ENCODE peak calls at places on chromosomes 1 and 21, in four cellular contexts. Z, Q, U and B are unnamed samples.

GRCh38 chr1:60108223-60108622 is 34.7 kb upstream of the C1orf87 start:
- DNase-seq in Z (no peak), Q (no peak), U (no peak), B (no peak)

GRCh38 chr1:224106568-224107281 is 7.2 kb upstream of the FBXO28 start:
- DNase-seq in Z (peak), Q (no peak), U (peak), B (no peak)

GRCh38 chr1:22749919-22750670 is 39.5 kb downstream of the EPHB2 start:
- DNase-seq in Z (no peak), Q (no peak), U (no peak), B (peak)

GRCh38 chr21:18030248-18030647 is 211.1 kb upstream of the C21orf91 start:
- DNase-seq in Z (no peak), Q (no peak), U (no peak), B (no peak)

GRCh38 chr21:39474545-39474944 is 22.8 kb downstream of the SH3BGR start:
- DNase-seq in Z (no peak), Q (no peak), U (no peak), B (no peak)

GRCh38 chr1:21924503-21925005 is 12.6 kb downstream of the HSPG2 start:
- DNase-seq in Z (no peak), Q (no peak), U (no peak), B (no peak)

GRCh38 chr1:226261818-226262217 is 38.4 kb downstream of the MIXL1 start:
- DNase-seq in Z (no peak), Q (no peak), U (no peak), B (no peak)

GRCh38 chr1:102699524-102699923 is 408.8 kb downstream of the COL11A1 start:
- DNase-seq in Z (no peak), Q (no peak), U (no peak), B (no peak)

GRCh38 chr1:29332204-29332603 is 95.9 kb downstream of the PTPRU start:
- DNase-seq in Z (peak), Q (peak), U (peak), B (no peak)

GRCh38 chr1:171780583-171781166 is 785 bp upstream of the METTL13 start:
- DNase-seq in Z (no peak), Q (no peak), U (no peak), B (no peak)

GRCh38 chr21:40689816-40690215 is 157.1 kb downstream of the DSCAM start:
- DNase-seq in Z (no peak), Q (no peak), U (no peak), B (no peak)

GRCh38 chr1:78091886-78092285 is 46.1 kb downstream of the GIPC2 start:
- DNase-seq in Z (no peak), Q (no peak), U (no peak), B (no peak)

GRCh38 chr1:101237229-101237837 is 514 bp downstream of the S1PR1 start:
- DNase-seq in Z (no peak), Q (no peak), U (no peak), B (peak)

GRCh38 chr1:206719169-206719839 is 34.6 kb downstream of the MAPKAPK2 start:
- DNase-seq in Z (no peak), Q (no peak), U (no peak), B (no peak)

GRCh38 chr1:25247829-25248754 is 838 bp upstream of the RSRP1 start:
- DNase-seq in Z (no peak), Q (no peak), U (no peak), B (no peak)

GRCh38 chr1:22895357-22895756 is 77.3 kb downstream of the LACTBL1 start:
- DNase-seq in Z (no peak), Q (no peak), U (no peak), B (no peak)

GRCh38 chr1:65020774-65021173 is 54.4 kb upstream of the JAK1 start:
- DNase-seq in Z (peak), Q (no peak), U (no peak), B (no peak)

GRCh38 chr1:180854001-180854400 is 58.7 kb upstream of the KIAA1614 start:
- DNase-seq in Z (no peak), Q (no peak), U (no peak), B (no peak)

GRCh38 chr1:58214674-58215073 is 331.9 kb downstream of the OMA1 start:
- DNase-seq in Z (no peak), Q (no peak), U (no peak), B (no peak)

GRCh38 chr1:234240680-234241079 is 132.6 kb upstream of the COA6 start:
- DNase-seq in Z (no peak), Q (no peak), U (no peak), B (no peak)

GRCh38 chr1:156281281-156282142 is 1.1 kb downstream of the SMG5 start:
- DNase-seq in Z (peak), Q (peak), U (no peak), B (no peak)

GRCh38 chr1:169795687-169796086 is 980 bp upstream of the METTL18 start:
- DNase-seq in Z (no peak), Q (no peak), U (no peak), B (no peak)

GRCh38 chr1:1337793-1338147 is 6.7 kb downstream of the TAS1R3 start:
- DNase-seq in Z (no peak), Q (peak), U (peak), B (no peak)

GRCh38 chr1:155177918-155178281 is 4.3 kb downstream of the TRIM46 start:
- DNase-seq in Z (no peak), Q (no peak), U (no peak), B (no peak)

GRCh38 chr1:31669786-31670582 is 25.3 kb upstream of the PEF1 start:
- DNase-seq in Z (no peak), Q (peak), U (no peak), B (no peak)

GRCh38 chr1:43444827-43445225 is 8.9 kb downstream of the HYI start:
- DNase-seq in Z (no peak), Q (peak), U (no peak), B (no peak)
- TF ChIP-seq TCF7 in Z (no peak), Q (no peak), U (no peak), B (no peak)

DNA sequence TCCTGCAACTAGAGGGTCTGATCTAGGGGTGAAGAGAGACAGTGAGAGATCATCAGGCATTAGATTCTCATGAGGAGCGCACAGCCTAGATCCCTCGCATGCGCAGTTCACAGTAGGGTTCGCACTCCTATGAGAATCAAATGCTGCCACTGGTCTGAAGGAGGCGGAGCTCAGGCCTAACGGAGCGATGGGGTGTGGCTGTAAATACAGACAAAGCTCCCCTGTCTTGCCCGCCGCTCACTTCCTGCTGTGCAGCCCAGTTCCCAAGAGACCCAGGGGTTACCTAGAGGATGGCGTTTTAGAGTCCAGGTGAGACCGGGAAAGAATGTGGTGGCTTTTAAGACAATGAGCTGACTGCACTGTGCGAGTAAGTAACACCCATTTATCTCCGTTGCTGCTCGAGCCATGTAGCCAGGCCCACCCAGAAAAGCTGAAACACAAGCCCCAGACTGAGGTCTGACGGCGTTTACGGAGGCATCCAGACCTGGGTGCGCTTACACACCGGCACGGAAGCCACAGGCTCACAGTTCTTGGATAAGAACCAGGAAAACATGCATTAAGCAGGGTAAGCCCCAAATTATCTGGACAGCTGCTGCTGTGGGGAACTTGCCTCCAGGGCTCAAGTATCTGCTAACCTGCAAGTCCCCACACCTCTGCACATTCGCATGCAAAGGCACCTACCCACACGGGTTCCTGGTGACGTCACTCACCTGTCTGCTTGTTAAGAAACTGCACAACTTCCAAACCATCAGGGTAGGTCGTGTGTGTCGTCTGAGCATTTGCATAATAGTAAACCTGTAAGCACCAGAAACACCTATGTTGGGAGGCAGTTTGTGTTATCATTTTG is 12.5 kb downstream of the TCP10L start:
- DNase-seq in Z (peak), Q (no peak), U (no peak), B (no peak)
- TF ChIP-seq ATF2 in Z (no peak), Q (no peak), U (no peak), B (no peak)

DNA sequence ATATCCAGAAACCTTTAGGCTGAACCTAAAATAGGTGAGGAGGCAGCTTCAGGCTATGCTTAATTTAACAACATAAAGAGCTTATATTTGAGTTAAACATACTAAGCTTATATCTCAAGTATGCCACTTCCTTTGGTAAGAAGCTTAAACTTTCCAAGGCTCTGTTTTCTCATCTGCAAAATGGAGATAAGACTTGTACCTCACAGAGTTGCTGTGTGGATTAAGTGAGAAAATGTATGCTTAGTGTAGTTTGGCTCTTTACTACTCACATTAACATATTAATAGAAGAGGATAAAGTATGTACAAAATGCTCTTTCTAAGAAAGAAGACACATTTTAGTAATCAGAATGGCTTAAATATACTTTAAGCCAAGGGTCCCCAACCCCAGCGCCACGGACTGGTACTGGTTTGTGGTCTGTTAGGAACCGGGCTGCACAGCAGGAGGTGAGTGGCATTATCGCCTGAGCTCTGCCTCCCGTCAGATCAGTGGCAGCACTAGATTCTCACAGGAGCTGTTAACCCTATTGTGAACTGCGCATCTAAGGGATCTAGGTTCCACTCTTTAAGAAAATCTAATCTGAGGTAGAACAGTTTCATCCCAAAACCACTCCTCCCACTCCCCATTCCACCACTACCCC is 77.2 kb downstream of the HS2ST1 start:
- DNase-seq in Z (no peak), Q (no peak), U (peak), B (no peak)
- TF ChIP-seq TCF7 in Z (no peak), Q (no peak), U (no peak), B (no peak)

GRCh38 chr1:197618065-197618464 is 157.2 kb downstream of the DENND1B start:
- DNase-seq in Z (peak), Q (no peak), U (no peak), B (no peak)

GRCh38 chr1:197622371-197622770 is 152.9 kb downstream of the DENND1B start:
- DNase-seq in Z (no peak), Q (no peak), U (no peak), B (no peak)

GRCh38 chr1:197619008-197619640 is 156.2 kb downstream of the DENND1B start:
- DNase-seq in Z (peak), Q (no peak), U (no peak), B (no peak)

GRCh38 chr1:197620660-197621273 is 154.5 kb downstream of the DENND1B start:
- DNase-seq in Z (peak), Q (no peak), U (no peak), B (no peak)

GRCh38 chr1:197621761-197622160 is 153.5 kb downstream of the DENND1B start:
- DNase-seq in Z (no peak), Q (no peak), U (no peak), B (no peak)
- TF ChIP-seq ATF2 in Z (no peak), Q (no peak), U (no peak), B (no peak)

DNA sequence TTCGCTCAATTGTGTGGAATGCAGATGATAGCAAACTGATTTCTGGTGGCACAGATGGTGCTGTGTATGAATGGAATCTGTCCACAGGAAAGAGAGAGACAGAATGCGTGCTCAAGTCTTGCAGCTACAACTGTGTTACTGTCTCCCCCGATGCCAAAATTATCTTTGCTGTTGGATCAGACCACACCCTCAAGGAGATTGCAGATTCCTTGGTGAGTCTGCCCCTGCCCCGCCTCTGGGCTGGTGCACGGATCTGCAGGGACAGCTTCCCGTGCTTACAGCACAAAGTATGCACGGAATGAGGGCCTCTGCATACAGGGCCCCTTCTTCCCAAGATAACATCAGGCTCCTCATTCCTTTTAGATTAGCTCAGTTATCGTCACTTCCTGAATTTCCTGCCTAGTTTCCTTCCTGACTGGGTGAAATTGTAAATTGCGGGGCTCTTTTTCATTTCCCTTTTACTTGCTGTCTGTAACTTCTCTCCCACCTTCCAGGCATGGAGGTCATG is 34.6 kb downstream of the CFAP57 start:
- DNase-seq in Z (peak), Q (no peak), U (peak), B (no peak)
- TF ChIP-seq TCF7 in Z (peak), Q (no peak), U (no peak), B (no peak)

DNA sequence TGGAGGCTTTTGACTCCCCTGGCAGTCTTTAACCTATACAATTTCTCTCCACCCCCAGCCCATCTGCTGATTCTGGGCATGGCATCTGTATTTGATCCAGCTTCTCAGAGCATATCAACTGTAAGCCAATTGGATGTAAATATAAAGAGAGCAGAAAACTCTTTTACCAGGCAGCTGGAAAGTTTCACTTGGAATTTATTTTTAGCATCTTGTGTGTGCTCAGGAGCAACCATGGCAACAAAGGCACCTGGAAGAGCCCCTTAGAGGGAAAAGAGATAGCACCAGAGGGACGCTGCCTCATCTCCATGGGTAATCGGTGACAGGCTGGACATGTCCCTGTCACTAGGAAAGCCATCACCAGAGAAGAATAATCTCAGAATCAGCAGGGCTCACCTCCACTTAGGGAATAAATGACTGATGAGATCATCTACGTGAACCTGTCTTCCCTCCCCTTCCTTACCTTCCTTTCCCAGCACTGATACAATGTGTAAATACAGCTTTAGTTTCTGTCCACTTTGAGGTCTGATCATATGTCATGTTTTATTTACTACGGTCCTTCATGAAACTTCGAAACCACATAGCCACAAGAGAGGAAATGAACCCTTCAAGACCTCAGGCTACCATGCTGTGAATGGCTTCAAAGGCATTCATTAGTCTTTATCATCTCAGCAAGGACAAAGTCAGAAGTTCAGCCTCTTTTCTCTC is 25.3 kb upstream of the SIPA1L2 start:
- DNase-seq in Z (no peak), Q (no peak), U (no peak), B (peak)
- TF ChIP-seq ATF2 in Z (no peak), Q (no peak), U (no peak), B (peak)